ENCODE peak calls at places on chromosome 2, in eight cellular contexts. R is heart right ventricle; T is A549; X is heart left ventricle; D is CD8-positive, alpha-beta T cell; E is NB4; C is endothelial cell; V is cardiac muscle cell. I is an unnamed sample.
A peak's percentile ranks its signal among the peaks of the same experiment; 100 is the strongest.

GRCh38 chr2:226977775-226978190 is 141.9 kb downstream of the RHBDD1 start:
- DNase-seq in T (no peak), E (no peak), X (no peak), R (no peak), V (peak; percentile 29), C (no peak), D (no peak), I (no peak)

GRCh38 chr2:116716444-116716843 is 1098.0 kb upstream of the DDX18 start:
- DNase-seq in T (no peak), R (no peak), C (no peak), E (no peak), V (no peak), D (no peak), X (no peak), I (no peak)

GRCh38 chr2:31054817-31055216 is 83.4 kb downstream of the GALNT14 start:
- DNase-seq in E (no peak), X (no peak), T (no peak), D (no peak), V (no peak), C (no peak), R (no peak), I (no peak)

GRCh38 chr2:99984781-99985525 is 157.4 kb downstream of the AFF3 start:
- DNase-seq in X (no peak), C (no peak), D (no peak), T (no peak), R (no peak), E (no peak), V (peak; percentile 16), I (no peak)

GRCh38 chr2:225337183-225337582 is 62.3 kb upstream of the NYAP2 start:
- DNase-seq in T (no peak), D (no peak), R (no peak), E (no peak), V (no peak), X (no peak), C (no peak), I (no peak)

GRCh38 chr2:205879362-205879761 is 197.1 kb downstream of the NRP2 start:
- DNase-seq in D (no peak), C (no peak), X (no peak), T (no peak), E (no peak), V (no peak), R (no peak), I (no peak)

GRCh38 chr2:42048318-42049251 is 764 bp downstream of the PKDCC start:
- DNase-seq in E (no peak), C (peak; percentile 39), X (no peak), R (peak; percentile 35), V (peak; percentile 31), T (no peak), D (no peak), I (no peak)

GRCh38 chr2:175309799-175310198 is 128.3 kb upstream of the ATP5MC3 start:
- DNase-seq in D (no peak), T (peak; percentile 22), R (peak; percentile 16), V (peak; percentile 21), X (no peak), C (peak; percentile 53), E (peak; percentile 80), I (peak; percentile 55)

GRCh38 chr2:177724398-177725287 is 332.1 kb downstream of the AGPS start:
- DNase-seq in X (peak; percentile 36), D (peak; percentile 13), C (peak; percentile 76), T (peak; percentile 54), V (peak; percentile 68), R (peak; percentile 36), E (peak; percentile 70), I (peak; percentile 76)

GRCh38 chr2:162318280-162319222 is at the start of gene IFIH1:
- DNase-seq in R (peak; percentile 72), D (peak; percentile 50), C (peak; percentile 68), T (peak; percentile 70), X (peak; percentile 85), E (peak; percentile 93), V (peak; percentile 92), I (no peak)

GRCh38 chr2:23756593-23757292 is 170.2 kb downstream of the ATAD2B start:
- DNase-seq in E (no peak), D (no peak), R (no peak), V (no peak), X (no peak), C (no peak), T (no peak), I (no peak)

DNA sequence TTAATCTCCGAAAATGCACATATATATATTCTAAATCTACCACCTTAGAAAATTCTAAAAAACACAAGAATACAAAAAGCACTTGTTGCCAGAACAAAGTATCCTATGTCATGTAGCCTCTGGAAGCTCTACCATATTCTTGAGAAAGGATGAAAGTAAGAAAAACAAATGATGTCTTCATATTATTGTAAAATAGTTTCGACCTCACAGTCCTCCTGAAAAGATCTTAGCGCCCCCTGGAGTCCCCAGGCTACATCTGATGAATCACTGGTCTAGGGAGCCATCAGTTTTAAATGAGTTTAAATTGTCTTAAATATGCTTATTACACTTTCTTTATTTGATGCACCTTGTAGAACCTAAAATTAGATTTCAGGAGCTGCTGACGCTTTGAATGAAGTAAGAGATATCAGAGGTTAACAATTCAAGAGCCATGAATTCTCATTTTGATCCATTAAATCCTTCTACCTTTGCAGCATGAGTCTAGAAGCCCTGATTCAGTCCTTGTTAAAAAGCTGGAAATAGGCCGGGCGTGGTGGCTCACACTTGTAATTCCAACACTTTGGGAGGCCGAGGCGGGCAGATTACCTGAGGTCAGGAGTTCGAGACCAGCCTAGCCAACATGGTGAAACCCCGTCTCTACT is 138.8 kb downstream of the MCFD2 start:
- DNase-seq in T (peak; percentile 76), V (peak; percentile 80), E (peak; percentile 76), X (peak; percentile 54), C (peak; percentile 63), R (no peak), D (peak; percentile 37), I (peak; percentile 61)
- TF ChIP-seq CTCF in T (peak; percentile 85), V (peak; percentile 85), E (peak; percentile 89), X (peak; percentile 46), C (peak; percentile 68), R (peak; percentile 55), D (peak; percentile 63), I (peak; percentile 65)

DNA sequence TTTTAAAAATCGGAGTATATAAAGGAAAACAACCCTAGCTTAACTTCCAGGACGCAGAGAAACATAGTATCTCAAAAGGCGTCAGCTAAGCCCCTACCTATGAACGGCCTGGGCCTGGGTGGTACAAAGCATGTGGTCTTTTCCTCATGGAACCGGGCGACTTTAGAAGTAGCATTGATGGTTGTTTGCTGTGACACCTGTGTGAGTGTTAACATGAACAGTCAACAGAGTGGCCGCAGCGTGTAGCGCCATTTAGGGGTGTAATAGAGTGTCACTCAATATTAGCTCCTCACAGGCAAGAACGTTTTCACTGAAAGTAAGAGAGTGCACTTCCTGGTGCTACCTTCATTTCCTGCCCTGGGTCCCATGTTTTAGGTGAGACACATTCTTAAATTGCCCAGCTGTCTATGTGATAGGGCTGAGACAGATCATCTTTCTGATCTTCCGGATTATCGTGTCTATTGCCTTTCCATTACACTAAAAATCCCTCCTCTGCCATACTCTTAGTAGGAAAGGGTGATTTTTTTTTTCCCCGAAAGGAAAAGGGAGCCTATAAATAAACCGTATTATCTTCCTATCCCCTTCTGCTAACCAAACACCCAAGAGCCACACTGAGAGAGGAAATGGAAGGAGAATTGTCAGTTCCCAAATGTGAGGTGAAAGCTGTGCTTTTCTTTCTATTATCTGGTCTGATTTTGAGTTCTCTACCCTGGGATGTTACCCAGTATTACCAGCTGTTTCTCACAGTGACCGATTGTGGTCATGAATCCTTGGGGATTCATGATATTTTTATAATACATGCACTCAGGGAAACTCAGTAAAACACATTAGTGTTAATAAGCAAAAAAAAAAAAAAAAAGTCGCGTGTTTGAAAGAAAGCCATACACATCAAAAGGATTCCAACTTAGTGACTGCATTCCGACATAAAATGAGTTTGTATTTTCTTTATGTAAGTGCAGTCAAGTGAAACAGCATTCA is 1.4 kb downstream of the GORASP2 start:
- DNase-seq in C (peak; percentile 9), V (peak; percentile 13), R (no peak), T (peak; percentile 70), X (no peak), D (peak; percentile 25), E (peak; percentile 64), I (no peak)
- TF ChIP-seq CTCF in C (no peak), V (no peak), R (no peak), T (no peak), X (no peak), D (no peak), E (no peak), I (no peak)

DNA sequence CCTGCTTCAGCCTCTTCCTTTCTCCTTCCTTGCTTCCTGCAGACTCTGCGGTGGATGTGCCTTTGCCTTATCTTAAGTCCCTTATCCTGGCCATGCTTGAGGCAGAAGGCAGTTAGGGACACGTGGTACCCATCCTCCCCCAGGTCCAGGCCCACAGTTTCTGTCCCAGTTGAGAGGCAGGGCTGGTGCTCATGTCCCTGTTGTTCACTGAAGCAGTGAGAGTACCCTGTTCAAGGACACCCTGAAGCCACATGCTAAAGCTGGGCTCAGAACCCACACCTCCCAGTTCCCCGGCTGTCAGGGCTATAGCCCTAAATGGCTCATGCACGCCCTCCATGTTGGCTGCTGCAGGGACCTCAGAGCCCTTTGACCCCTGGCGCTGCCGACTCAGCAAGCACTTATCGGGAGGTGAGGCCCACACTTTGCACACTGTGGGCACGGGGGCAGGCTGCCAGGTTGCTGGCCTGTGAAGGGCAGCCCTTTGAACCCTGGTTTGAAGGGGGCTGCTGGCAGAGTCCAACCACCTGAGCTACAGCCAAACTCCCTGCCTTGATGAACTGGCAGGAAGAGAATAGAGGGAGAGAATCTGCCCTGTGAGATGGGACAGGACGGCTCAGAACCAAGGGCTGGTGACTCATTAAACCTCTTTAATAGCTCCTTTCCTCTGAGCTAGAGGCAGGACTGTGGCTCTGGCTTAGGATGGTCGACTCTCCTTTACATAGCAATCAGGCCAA is 6.3 kb downstream of the KHK start:
- DNase-seq in E (no peak), R (no peak), C (no peak), D (no peak), X (no peak), T (no peak), V (no peak), I (no peak)
- TF ChIP-seq CTCF in E (no peak), R (no peak), C (no peak), D (no peak), X (no peak), T (no peak), V (no peak), I (no peak)

GRCh38 chr2:213104089-213104902 is 47.1 kb downstream of the IKZF2 start:
- DNase-seq in D (no peak), E (no peak), R (no peak), C (no peak), T (no peak), X (no peak), V (peak; percentile 67), I (no peak)

GRCh38 chr2:213104903-213105202 is 46.6 kb downstream of the IKZF2 start:
- DNase-seq in X (no peak), T (no peak), C (no peak), R (no peak), E (no peak), D (no peak), V (no peak), I (no peak)

GRCh38 chr2:213107728-213108127 is 43.7 kb downstream of the IKZF2 start:
- DNase-seq in T (no peak), V (no peak), C (no peak), D (no peak), E (no peak), X (no peak), R (no peak), I (no peak)

GRCh38 chr2:213108308-213108707 is 43.1 kb downstream of the IKZF2 start:
- DNase-seq in V (no peak), C (no peak), T (no peak), D (no peak), R (no peak), E (no peak), X (no peak), I (no peak)

DNA sequence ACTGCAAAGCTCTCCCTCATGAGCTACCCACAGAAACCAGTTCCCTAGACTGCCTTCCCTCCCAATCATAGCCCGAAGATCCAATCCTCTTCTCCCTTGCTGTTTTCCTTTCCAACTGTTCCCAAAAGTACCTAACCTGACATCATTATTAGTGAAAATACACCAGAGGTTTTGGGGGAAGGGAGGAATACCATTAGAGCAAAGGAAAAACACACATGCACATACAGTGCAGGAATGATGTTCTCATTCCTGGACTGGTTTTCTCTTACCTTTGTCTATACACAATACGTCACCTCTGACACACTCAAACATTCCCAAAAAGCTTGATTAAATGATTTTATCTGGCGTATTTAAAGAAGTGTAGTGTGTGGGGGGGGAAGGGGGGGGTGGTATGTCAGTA is 46.2 kb downstream of the IKZF2 start:
- DNase-seq in X (no peak), T (no peak), C (no peak), V (no peak), D (no peak), E (no peak), R (no peak), I (no peak)
- TF ChIP-seq CTCF in X (no peak), T (no peak), C (no peak), V (no peak), D (no peak), E (no peak), R (no peak), I (no peak)